ENCODE peak calls at places on chromosomes 7 and 10, in six cellular contexts. O, P, Q, H, L and U are unnamed samples.

GRCh38 chr10:7027913-7028808 is 382.7 kb downstream of the SFMBT2 start:
- DNase-seq in L (no peak), H (peak), O (no peak), Q (no peak), P (no peak), U (no peak)

GRCh38 chr7:35003679-35004278 is 33.5 kb downstream of the DPY19L1 start:
- DNase-seq in O (peak), H (peak), L (no peak), P (peak), Q (no peak), U (no peak)

GRCh38 chr7:24885305-24885704 is 94.7 kb downstream of the OSBPL3 start:
- DNase-seq in P (no peak), O (no peak), L (no peak), H (no peak), Q (no peak), U (no peak)

GRCh38 chr7:1977876-1978441 is 254.8 kb downstream of the MAD1L1 start:
- DNase-seq in H (no peak), L (no peak), Q (no peak), O (no peak), P (no peak), U (no peak)

GRCh38 chr10:13437026-13437555 is 89.0 kb upstream of the SEPHS1 start:
- DNase-seq in L (no peak), H (no peak), Q (peak), O (no peak), P (no peak), U (no peak)

GRCh38 chr10:62027841-62028501 is 126.5 kb downstream of the ARID5B start:
- DNase-seq in L (no peak), H (no peak), P (no peak), Q (no peak), O (no peak), U (no peak)

GRCh38 chr7:13851756-13852155 is 137.7 kb downstream of the ETV1 start:
- DNase-seq in P (no peak), H (no peak), Q (no peak), O (no peak), L (peak), U (no peak)

GRCh38 chr10:85477979-85478378 is 888.6 kb downstream of the GRID1 start:
- DNase-seq in Q (no peak), L (no peak), P (no peak), H (no peak), O (no peak), U (no peak)

GRCh38 chr7:129055294-129055816 is 444 bp upstream of the TNPO3 start:
- DNase-seq in Q (no peak), P (no peak), O (no peak), H (no peak), L (no peak), U (no peak)

GRCh38 chr10:49212783-49213182 is 24.6 kb upstream of the TMEM273 start:
- DNase-seq in O (no peak), L (no peak), P (no peak), Q (no peak), H (no peak), U (no peak)

GRCh38 chr7:112271162-112271561 is 64.7 kb downstream of the ZNF277 start:
- DNase-seq in O (no peak), Q (no peak), L (no peak), H (no peak), P (no peak), U (no peak)

GRCh38 chr10:25875555-25876165 is 58.4 kb upstream of the MYO3A start:
- DNase-seq in L (peak), H (peak), P (peak), O (peak), Q (peak), U (peak)

GRCh38 chr10:124449170-124450009 is 445 bp downstream of the NKX1-2 start:
- DNase-seq in L (peak), O (no peak), P (no peak), Q (no peak), H (no peak), U (peak)

GRCh38 chr10:123147635-123148413 is at the start of gene HMX2:
- DNase-seq in P (no peak), O (peak), Q (peak), L (peak), H (peak), U (no peak)

GRCh38 chr10:18618995-18619394 is 32.4 kb downstream of the NSUN6 start:
- DNase-seq in O (no peak), P (no peak), Q (no peak), L (no peak), H (no peak), U (no peak)

GRCh38 chr7:128210590-128211570 is 30.2 kb upstream of the LEP start:
- DNase-seq in P (no peak), O (no peak), L (no peak), Q (no peak), H (no peak), U (peak)

GRCh38 chr7:150357277-150357676 is 11.3 kb upstream of the REPIN1 start:
- DNase-seq in L (no peak), O (no peak), P (no peak), Q (no peak), H (no peak), U (no peak)

GRCh38 chr10:1354776-1355435 is 298.7 kb downstream of the WDR37 start:
- DNase-seq in P (no peak), L (no peak), Q (no peak), H (no peak), O (no peak), U (no peak)

GRCh38 chr7:127000725-127001124 is 252.0 kb downstream of the GRM8 start:
- DNase-seq in P (no peak), Q (no peak), H (no peak), O (no peak), L (no peak), U (no peak)

GRCh38 chr10:13712799-13713581 is 126.2 kb downstream of the PRPF18 start:
- DNase-seq in O (no peak), H (peak), L (no peak), Q (no peak), P (peak), U (no peak)

GRCh38 chr7:33043875-33044718 is 18.5 kb downstream of the NT5C3A start:
- DNase-seq in O (peak), P (no peak), H (no peak), L (no peak), Q (no peak), U (peak)

GRCh38 chr7:98934267-98934666 is 55.9 kb downstream of the TRRAP start:
- DNase-seq in Q (no peak), O (no peak), L (no peak), P (no peak), H (no peak), U (no peak)
- TF ChIP-seq JUND in Q (no peak), O (no peak), L (no peak), P (no peak), H (no peak), U (no peak)

DNA sequence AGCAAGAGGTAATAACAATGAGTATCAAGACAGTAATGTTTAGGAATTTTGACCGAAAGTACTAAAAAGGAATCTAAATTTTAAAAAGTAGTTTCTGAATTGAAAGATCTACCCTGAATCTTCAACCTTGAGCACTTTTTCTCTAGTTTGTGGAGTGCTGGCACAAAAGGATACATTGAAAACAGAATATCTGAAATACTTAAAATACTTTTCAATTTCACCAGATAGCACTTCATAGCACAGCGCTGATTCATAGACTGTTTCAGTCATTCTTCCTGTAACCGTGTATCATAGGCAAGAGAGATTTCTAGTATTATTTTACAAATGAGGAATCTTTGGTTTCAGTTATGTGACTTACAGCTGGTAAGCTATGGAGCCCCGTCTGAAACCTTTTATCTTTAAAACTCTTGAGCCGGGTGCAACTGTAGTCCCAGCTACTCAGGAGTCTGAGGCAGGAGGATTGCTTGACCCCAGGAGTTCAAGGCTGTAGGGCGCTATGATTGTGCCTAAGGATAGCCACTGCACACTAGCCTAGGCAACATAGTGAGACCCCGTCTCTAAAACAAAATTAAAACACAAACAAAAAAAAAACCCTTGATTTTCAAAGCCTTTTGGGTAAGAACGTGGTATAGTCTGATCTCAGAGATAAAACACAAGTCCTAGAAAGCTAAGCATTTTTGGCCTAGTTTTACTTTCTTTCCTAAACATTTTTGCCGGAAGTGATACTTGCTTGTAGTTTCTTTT is 35.1 kb downstream of the FHIP2A start:
- DNase-seq in Q (no peak), P (no peak), L (no peak), O (no peak), H (no peak), U (no peak)
- TF ChIP-seq JUND in Q (no peak), P (no peak), L (peak), O (no peak), H (no peak), U (no peak)

DNA sequence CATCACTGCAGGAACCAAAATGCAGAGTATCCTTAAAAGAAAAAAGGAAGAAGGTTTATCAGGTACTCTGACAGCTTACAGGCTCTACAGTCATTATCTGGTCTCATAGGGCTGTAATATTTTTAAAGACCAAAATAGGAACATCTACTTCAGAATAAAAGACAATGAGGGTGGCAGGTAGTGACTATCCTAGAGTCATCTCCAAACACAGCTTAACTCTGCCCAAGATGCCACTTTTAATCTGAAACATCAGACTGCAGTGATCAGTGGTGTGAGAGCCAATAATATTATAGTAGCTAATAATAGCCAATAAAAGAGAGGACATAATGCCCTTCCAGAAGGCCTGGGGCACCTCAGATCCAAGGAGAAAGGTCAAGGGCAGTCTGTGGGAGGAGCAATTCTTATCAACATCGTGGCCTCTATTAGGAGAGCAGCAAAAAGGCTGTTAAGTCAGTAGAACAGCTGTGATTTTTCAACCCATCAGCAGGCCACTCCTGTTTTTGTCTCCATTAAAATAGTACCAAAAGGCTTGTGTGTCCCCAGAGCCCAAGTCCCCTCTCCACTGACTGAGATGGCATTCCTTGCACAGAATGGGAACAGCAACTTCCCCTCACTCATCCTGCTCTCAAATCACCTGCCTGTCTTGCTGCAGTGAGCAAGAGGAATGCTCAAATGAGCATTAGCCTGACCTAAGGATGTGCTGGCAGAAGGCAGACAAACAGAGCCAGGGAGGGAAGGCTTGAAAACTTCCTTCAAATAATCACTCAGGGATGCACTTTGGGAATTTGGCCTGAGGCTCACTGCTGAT is 20.7 kb upstream of the SPOCK2 start:
- DNase-seq in H (no peak), O (no peak), L (no peak), Q (no peak), P (no peak), U (no peak)
- TF ChIP-seq JUND in H (no peak), O (no peak), L (no peak), Q (no peak), P (no peak), U (no peak)

GRCh38 chr10:60384006-60384405 is 5.7 kb downstream of the ANK3 start:
- DNase-seq in P (no peak), O (no peak), L (no peak), Q (no peak), H (no peak), U (no peak)

GRCh38 chr10:60382946-60383681 is 6.6 kb downstream of the ANK3 start:
- DNase-seq in H (no peak), O (no peak), Q (no peak), L (no peak), P (no peak), U (peak)

GRCh38 chr10:60376953-60377352 is 12.7 kb downstream of the ANK3 start:
- DNase-seq in P (no peak), H (no peak), Q (no peak), O (no peak), L (no peak), U (no peak)

GRCh38 chr10:60377955-60378354 is 11.7 kb downstream of the ANK3 start:
- DNase-seq in H (no peak), P (no peak), Q (no peak), O (no peak), L (no peak), U (no peak)

GRCh38 chr10:60380781-60381180 is 8.9 kb downstream of the ANK3 start:
- DNase-seq in O (no peak), P (no peak), H (no peak), L (no peak), Q (no peak), U (no peak)
- TF ChIP-seq JUND in O (no peak), P (no peak), H (no peak), L (no peak), Q (no peak), U (no peak)